ENCODE peak calls at places on chromosomes 12 and 14, in five cellular contexts. One of them, this sample, is unnamed.

GRCh38 chr14:52706286-52706685 is 714 bp upstream of the PSMC6 start:
- DNase-seq in sigmoid colon: no peak
- DNase-seq in EH: peak; percentile 22
- DNase-seq in HFF-Myc: no peak
- DNase-seq in fibroblast of pulmonary artery: no peak
- DNase-seq in this sample: no peak

GRCh38 chr14:23432102-23432925 is 3.1 kb downstream of the MYH7 start:
- DNase-seq in sigmoid colon: peak; percentile 49
- DNase-seq in EH: no peak
- DNase-seq in HFF-Myc: no peak
- DNase-seq in fibroblast of pulmonary artery: no peak
- DNase-seq in this sample: no peak

GRCh38 chr14:29927596-29928341 is at the start of gene PRKD1:
- DNase-seq in sigmoid colon: peak; percentile 78
- DNase-seq in EH: peak; percentile 80
- DNase-seq in HFF-Myc: no peak
- DNase-seq in fibroblast of pulmonary artery: peak; percentile 79
- DNase-seq in this sample: no peak

GRCh38 chr14:30272848-30273563 is 286.0 kb upstream of the G2E3 start:
- DNase-seq in sigmoid colon: no peak
- DNase-seq in EH: no peak
- DNase-seq in HFF-Myc: no peak
- DNase-seq in fibroblast of pulmonary artery: no peak
- DNase-seq in this sample: no peak

GRCh38 chr14:103517626-103518415 is 4.8 kb downstream of the CKB start:
- DNase-seq in sigmoid colon: peak; percentile 81
- DNase-seq in EH: no peak
- DNase-seq in HFF-Myc: no peak
- DNase-seq in fibroblast of pulmonary artery: no peak
- DNase-seq in this sample: no peak

GRCh38 chr12:47616440-47616839 is 89.4 kb downstream of the RPAP3 start:
- DNase-seq in sigmoid colon: no peak
- DNase-seq in EH: no peak
- DNase-seq in HFF-Myc: no peak
- DNase-seq in fibroblast of pulmonary artery: peak; percentile 13
- DNase-seq in this sample: no peak

GRCh38 chr14:99393059-99393655 is 87.5 kb downstream of the SETD3 start:
- DNase-seq in sigmoid colon: no peak
- DNase-seq in EH: peak; percentile 44
- DNase-seq in HFF-Myc: no peak
- DNase-seq in fibroblast of pulmonary artery: peak; percentile 51
- DNase-seq in this sample: no peak

GRCh38 chr14:92644601-92645515 is 103.6 kb downstream of the LGMN start:
- DNase-seq in sigmoid colon: no peak
- DNase-seq in EH: no peak
- DNase-seq in HFF-Myc: no peak
- DNase-seq in fibroblast of pulmonary artery: no peak
- DNase-seq in this sample: no peak

GRCh38 chr14:106528717-106529116 is 1002.3 kb downstream of the TMEM121 start:
- DNase-seq in sigmoid colon: no peak
- DNase-seq in EH: no peak
- DNase-seq in HFF-Myc: no peak
- DNase-seq in fibroblast of pulmonary artery: no peak
- DNase-seq in this sample: no peak

GRCh38 chr14:74573421-74574091 is 38.5 kb downstream of the LTBP2 start:
- DNase-seq in sigmoid colon: no peak
- DNase-seq in EH: no peak
- DNase-seq in HFF-Myc: no peak
- DNase-seq in fibroblast of pulmonary artery: no peak
- DNase-seq in this sample: no peak

This sample was measured in activated CD4-positive, CD25-positive, alpha-beta regulatory T cell treated with anti-CD3 and anti-CD28 coated beads, Interleukin-2, amount 50 U/mL, for 16 hours.